ENCODE peak calls at places on chromosomes 12 and 14, in five cellular contexts. U is upper lobe of right lung, T is ovary, E is mucosa of descending colon, I is PC-3. A is an unnamed sample.

GRCh38 chr12:117908411-117908810 is 60.4 kb downstream of the KSR2 start:
- DNase-seq in U (no peak), E (no peak), I (peak; percentile 15), T (no peak), A (no peak)

GRCh38 chr14:91380610-91381371 is 36.8 kb downstream of the CCDC88C start:
- DNase-seq in E (no peak), U (no peak), I (no peak), T (no peak), A (no peak)

GRCh38 chr12:127655691-127656090 is 611.3 kb upstream of the TMEM132C start:
- DNase-seq in I (peak; percentile 52), E (no peak), U (no peak), T (no peak), A (no peak)

GRCh38 chr12:62332598-62332997 is 72.4 kb downstream of the USP15 start:
- DNase-seq in E (no peak), T (no peak), U (no peak), I (peak; percentile 23), A (no peak)

GRCh38 chr14:36522347-36522971 is 2.4 kb upstream of the NKX2-1 start:
- DNase-seq in U (peak; percentile 69), I (no peak), E (peak; percentile 18), T (no peak), A (no peak)

GRCh38 chr14:28057286-28058011 is 709.1 kb upstream of the FOXG1 start:
- DNase-seq in U (no peak), E (no peak), T (no peak), I (no peak), A (no peak)

GRCh38 chr12:39272934-39273770 is 169.8 kb downstream of the KIF21A start:
- DNase-seq in T (no peak), U (no peak), I (peak; percentile 67), E (no peak), A (peak; percentile 26)

GRCh38 chr12:85016423-85016822 is 19.7 kb downstream of the TSPAN19 start:
- DNase-seq in U (no peak), T (no peak), I (peak; percentile 84), E (no peak), A (no peak)

GRCh38 chr14:84750763-84751554 is 779.0 kb upstream of the FLRT2 start:
- DNase-seq in U (no peak), I (no peak), E (no peak), T (no peak), A (no peak)

GRCh38 chr12:90058721-90059120 is 350.1 kb upstream of the ATP2B1 start:
- DNase-seq in T (no peak), U (no peak), E (no peak), I (peak; percentile 78), A (no peak)

GRCh38 chr14:101845896-101846295 is 84.4 kb downstream of the PPP2R5C start:
- DNase-seq in I (no peak), U (no peak), T (no peak), E (no peak), A (no peak)

GRCh38 chr12:58955849-58956248 is 35.5 kb upstream of the LRIG3 start:
- DNase-seq in T (no peak), I (no peak), E (no peak), U (no peak), A (no peak)

GRCh38 chr14:101363261-101363555 is 198.1 kb upstream of the DIO3 start:
- DNase-seq in U (no peak), I (no peak), E (no peak), T (no peak), A (no peak)

GRCh38 chr14:77212097-77212873 is 30.7 kb downstream of the TMEM63C start:
- DNase-seq in U (no peak), E (no peak), T (no peak), I (no peak), A (no peak)

GRCh38 chr14:100392266-100392850 is 69.2 kb downstream of the SLC25A47 start:
- DNase-seq in I (no peak), U (no peak), E (no peak), T (no peak), A (no peak)

GRCh38 chr14:104591031-104591430 is 11.5 kb downstream of the C14orf180 start:
- DNase-seq in E (no peak), T (no peak), I (no peak), U (no peak), A (no peak)

GRCh38 chr12:124518051-124518932 is 49.1 kb downstream of the NCOR2 start:
- DNase-seq in I (peak; percentile 99), E (peak; percentile 97), U (peak; percentile 96), T (peak; percentile 99), A (peak; percentile 79)

GRCh38 chr12:106147956-106148355 is 9.2 kb upstream of the NUAK1 start:
- DNase-seq in E (peak; percentile 59), I (no peak), T (no peak), U (no peak), A (no peak)

GRCh38 chr14:55404170-55404569 is 7.5 kb downstream of the ATG14 start:
- DNase-seq in I (no peak), E (no peak), T (no peak), U (no peak), A (no peak)

GRCh38 chr14:91368681-91369416 is 48.8 kb downstream of the CCDC88C start:
- DNase-seq in U (no peak), E (no peak), T (no peak), I (no peak), A (no peak)

GRCh38 chr14:74475678-74476077 is 17.4 kb downstream of the NPC2 start:
- DNase-seq in T (no peak), I (peak; percentile 45), U (no peak), E (no peak), A (peak; percentile 45)

GRCh38 chr14:83463500-83464098 is 1929.9 kb upstream of the SEL1L start:
- DNase-seq in U (no peak), I (peak; percentile 46), T (no peak), E (no peak), A (peak; percentile 69)

GRCh38 chr12:131457028-131457310 is 253.9 kb upstream of the SFSWAP start:
- DNase-seq in T (no peak), I (no peak), E (no peak), U (peak; percentile 51), A (no peak)

GRCh38 chr14:93880025-93880820 is 46.9 kb upstream of the FAM181A start:
- DNase-seq in I (no peak), U (peak; percentile 76), T (no peak), E (no peak), A (no peak)

GRCh38 chr12:10354502-10354901 is 35.3 kb downstream of the KLRK1 start:
- DNase-seq in I (peak; percentile 46), U (no peak), T (no peak), E (no peak), A (no peak)

GRCh38 chr12:124556896-124557501 is 10.4 kb downstream of the NCOR2 start:
- DNase-seq in T (peak; percentile 38), E (no peak), I (no peak), U (peak; percentile 61), A (no peak)

GRCh38 chr12:118981285-118982201 is at the start of gene SRRM4:
- DNase-seq in I (no peak), U (peak; percentile 64), E (no peak), T (no peak), A (peak; percentile 98)
- H3K4me3 ChIP-seq in I (no peak within 1 kb of the TSS), U (no peak within 1 kb of the TSS), E (no peak within 1 kb of the TSS), T (no peak within 1 kb of the TSS), A (peak within 1 kb of the TSS; percentile 88)

DNA sequence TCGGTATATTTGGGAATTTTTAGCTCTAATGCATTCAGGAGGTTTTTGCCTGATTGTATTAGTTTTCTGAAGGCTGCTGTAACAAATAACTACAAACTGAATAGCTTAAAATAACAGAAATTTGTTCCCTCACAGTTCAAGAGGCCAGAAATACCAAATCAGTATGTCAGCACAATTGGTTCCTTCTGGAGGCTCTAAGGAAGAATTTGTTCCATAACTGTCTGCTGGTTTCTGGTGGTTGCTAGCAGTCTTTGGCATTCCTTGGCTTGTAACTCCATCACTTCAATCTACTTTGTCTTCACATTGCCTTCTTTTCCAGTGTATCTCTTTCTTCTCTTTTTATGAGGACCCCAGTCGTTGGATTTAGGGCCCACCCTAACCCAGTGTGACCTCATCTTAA is 21.3 kb downstream of the TMTC3 start:
- DNase-seq in I (no peak), U (no peak), T (no peak), E (no peak), A (no peak)
- H3K36me3 ChIP-seq in I (peaks cover 19% of the 10 kb centered on the region), U (peaks cover 35% of the 10 kb centered on the region), T (no peaks in the 10 kb centered on the region), E (no peaks in the 10 kb centered on the region), A (peaks cover 6% of the 10 kb centered on the region)

GRCh38 chr12:92987846-92988621 is 58.9 kb upstream of the EEA1 start:
- DNase-seq in T (peak; percentile 35), E (peak; percentile 46), I (no peak), U (peak; percentile 68), A (no peak)
- H3K4me3 ChIP-seq in T (no peak overlapping the region), E (no peak overlapping the region), I (no peak overlapping the region), U (no peak overlapping the region), A (no peak overlapping the region)

GRCh38 chr14:63387691-63388090 is 69.0 kb upstream of the GPHB5 start:
- DNase-seq in I (no peak), E (no peak), U (no peak), T (no peak), A (no peak)
- H3K36me3 ChIP-seq in I (peaks cover 22% of the 10 kb centered on the region), E (no peaks in the 10 kb centered on the region), U (peaks cover 68% of the 10 kb centered on the region), T (no peaks in the 10 kb centered on the region), A (peaks cover 80% of the 10 kb centered on the region)

A was measured in WERI-Rb-1.